ENCODE peak calls at places on chromosomes 11 and 22, in six cellular contexts. K, L, Y, R, W and H are unnamed samples.

GRCh38 chr11:80948781-80949180 is 1508.0 kb upstream of the TENM4 start:
- DNase-seq in K (no peak), L (no peak), Y (no peak), R (no peak), W (no peak), H (no peak)

GRCh38 chr11:63855975-63856374 is 17.1 kb downstream of the MARK2 start:
- DNase-seq in K (no peak), L (no peak), Y (no peak), R (no peak), W (no peak), H (no peak)

GRCh38 chr11:118634435-118635236 is 27.2 kb downstream of the PHLDB1 start:
- DNase-seq in K (peak), L (peak), Y (no peak), R (peak), W (peak), H (no peak)

GRCh38 chr11:111019931-111020381 is 225.6 kb upstream of the POU2AF2 start:
- DNase-seq in K (peak), L (no peak), Y (no peak), R (no peak), W (no peak), H (no peak)

GRCh38 chr11:18696638-18697225 is 1.8 kb upstream of the TMEM86A start:
- DNase-seq in K (no peak), L (no peak), Y (no peak), R (no peak), W (no peak), H (no peak)

GRCh38 chr11:116033931-116034553 is 529.8 kb upstream of the CADM1 start:
- DNase-seq in K (no peak), L (no peak), Y (no peak), R (no peak), W (no peak), H (no peak)

GRCh38 chr11:3186166-3186953 is 21.2 kb upstream of the OSBPL5 start:
- DNase-seq in K (no peak), L (no peak), Y (no peak), R (peak), W (no peak), H (no peak)

GRCh38 chr22:44907765-44908737 is 101.8 kb downstream of the PHF21B start:
- DNase-seq in K (no peak), L (no peak), Y (no peak), R (peak), W (no peak), H (no peak)

GRCh38 chr11:13327421-13327820 is 49.8 kb downstream of the BMAL1 start:
- DNase-seq in K (no peak), L (no peak), Y (no peak), R (no peak), W (no peak), H (no peak)

GRCh38 chr11:76823481-76824028 is 37.2 kb upstream of the ACER3 start:
- DNase-seq in K (peak), L (no peak), Y (no peak), R (peak), W (no peak), H (no peak)

GRCh38 chr22:22010358-22010757 is 27.8 kb upstream of the TOP3B start:
- DNase-seq in K (no peak), L (no peak), Y (no peak), R (no peak), W (no peak), H (no peak)

GRCh38 chr22:34462795-34463194 is 542.5 kb upstream of the LARGE1 start:
- DNase-seq in K (no peak), L (no peak), Y (no peak), R (no peak), W (no peak), H (no peak)

GRCh38 chr11:79461144-79461543 is 20.3 kb upstream of the TENM4 start:
- DNase-seq in K (peak), L (peak), Y (no peak), R (peak), W (no peak), H (no peak)

GRCh38 chr11:100878474-100878873 is 191.4 kb downstream of the ARHGAP42 start:
- DNase-seq in K (peak), L (no peak), Y (no peak), R (no peak), W (no peak), H (no peak)

GRCh38 chr11:86143429-86144030 is 74.6 kb upstream of the PICALM start:
- DNase-seq in K (no peak), L (no peak), Y (no peak), R (no peak), W (no peak), H (no peak)

GRCh38 chr22:33842421-33843094 is 77.7 kb downstream of the LARGE1 start:
- DNase-seq in K (no peak), L (no peak), Y (peak), R (no peak), W (no peak), H (no peak)

GRCh38 chr11:102603091-102603490 is 22.0 kb downstream of the MMP20 start:
- DNase-seq in K (peak), L (peak), Y (no peak), R (no peak), W (no peak), H (no peak)

GRCh38 chr22:43515902-43516301 is 104.1 kb downstream of the MPPED1 start:
- DNase-seq in K (no peak), L (no peak), Y (no peak), R (peak), W (no peak), H (no peak)

GRCh38 chr11:11789735-11790369 is 51.9 kb upstream of the USP47 start:
- DNase-seq in K (peak), L (peak), Y (peak), R (peak), W (no peak), H (no peak)

GRCh38 chr11:112620621-112621394 is 340.4 kb upstream of the NCAM1 start:
- DNase-seq in K (peak), L (no peak), Y (no peak), R (no peak), W (no peak), H (no peak)

GRCh38 chr11:123461164-123461563 is 31.1 kb downstream of the GRAMD1B start:
- DNase-seq in K (no peak), L (no peak), Y (no peak), R (no peak), W (no peak), H (no peak)

GRCh38 chr11:100964400-100964799 is 165.2 kb downstream of the PGR start:
- DNase-seq in K (peak), L (no peak), Y (no peak), R (no peak), W (no peak), H (no peak)

GRCh38 chr11:65045728-65046127 is 4.7 kb downstream of the SAC3D1 start:
- DNase-seq in K (no peak), L (no peak), Y (no peak), R (no peak), W (no peak), H (no peak)

GRCh38 chr22:27494821-27495220 is 306.7 kb downstream of the MN1 start:
- DNase-seq in K (no peak), L (peak), Y (no peak), R (peak), W (no peak), H (no peak)

GRCh38 chr22:19886605-19887250 is 32.1 kb upstream of the GNB1L start:
- DNase-seq in K (peak), L (no peak), Y (peak), R (peak), W (peak), H (no peak)

GRCh38 chr11:28463826-28464225 is 355.6 kb downstream of the METTL15 start:
- DNase-seq in K (no peak), L (no peak), Y (no peak), R (no peak), W (no peak), H (no peak)

GRCh38 chr11:11867720-11868119 is 25.9 kb downstream of the USP47 start:
- DNase-seq in K (no peak), L (no peak), Y (no peak), R (no peak), W (no peak), H (no peak)

DNA sequence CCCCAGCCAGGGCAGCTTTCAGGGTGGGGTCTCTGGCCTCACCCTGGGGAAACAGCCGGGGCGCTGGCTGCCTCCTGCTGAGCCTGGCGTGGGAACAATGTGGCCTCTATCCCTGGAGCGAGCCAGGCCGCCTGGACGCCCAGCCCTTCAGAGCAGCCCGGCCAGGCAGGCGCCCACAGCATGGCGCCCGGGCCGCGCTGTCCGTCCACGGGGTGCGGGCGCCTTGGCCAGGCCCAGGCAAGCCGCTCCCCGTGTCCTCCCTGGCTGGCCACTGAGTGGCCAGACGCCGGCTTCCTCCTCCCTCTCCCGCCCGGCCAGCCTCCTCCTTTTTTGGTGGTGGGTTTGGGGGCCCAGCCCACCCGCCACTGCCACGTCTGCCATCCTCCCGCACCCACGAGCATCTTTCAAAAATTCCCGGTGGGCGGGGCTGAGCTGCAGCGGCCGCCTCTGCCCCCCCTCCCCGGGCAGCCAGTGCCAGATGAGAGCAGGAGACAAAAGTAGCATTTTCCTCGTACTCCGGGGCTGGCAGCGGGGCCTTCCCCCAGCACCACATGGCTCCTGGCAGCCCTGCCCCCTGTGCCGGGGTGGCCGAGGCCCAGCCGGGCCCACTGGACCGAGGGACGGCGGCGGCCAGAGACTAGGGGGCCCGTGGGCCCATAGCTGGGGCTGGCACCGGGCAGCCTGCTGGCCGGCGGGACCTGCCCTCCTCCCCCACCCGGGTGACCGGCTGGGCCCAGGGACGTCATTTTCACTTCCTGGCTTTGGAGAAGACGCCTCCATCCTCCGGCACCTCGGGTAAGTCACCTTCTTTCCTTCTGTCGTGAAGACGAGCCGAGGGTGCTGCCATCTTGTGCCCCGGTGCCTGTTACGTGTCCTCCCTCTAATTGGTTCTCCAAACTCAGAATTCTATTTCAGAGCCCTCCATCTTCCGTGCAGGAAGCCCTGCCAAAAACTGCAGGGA is 70.2 kb upstream of the PPARA start:
- DNase-seq in K (no peak), L (no peak), Y (no peak), R (no peak), W (peak), H (peak)
- H3K27ac ChIP-seq in K (no peak), L (no peak), Y (no peak), R (no peak), W (peak), H (peak)

GRCh38 chr22:50675553-50676199 is 3.1 kb downstream of the SHANK3 start:
- DNase-seq in K (no peak), L (peak), Y (no peak), R (peak), W (no peak), H (no peak)
- H3K4me3 ChIP-seq in K (no peak), L (peak), Y (no peak), R (peak), W (no peak), H (peak)

GRCh38 chr11:128196235-128196634 is 391.1 kb downstream of the ETS1 start:
- DNase-seq in K (peak), L (no peak), Y (no peak), R (no peak), W (no peak), H (no peak)

GRCh38 chr11:128195057-128195751 is 392.2 kb downstream of the ETS1 start:
- DNase-seq in K (peak), L (no peak), Y (no peak), R (no peak), W (no peak), H (no peak)

GRCh38 chr11:128195756-128196155 is 391.6 kb downstream of the ETS1 start:
- DNase-seq in K (no peak), L (no peak), Y (no peak), R (no peak), W (no peak), H (no peak)

GRCh38 chr11:128193633-128194032 is 393.7 kb downstream of the ETS1 start:
- DNase-seq in K (no peak), L (no peak), Y (no peak), R (no peak), W (no peak), H (no peak)

DNA sequence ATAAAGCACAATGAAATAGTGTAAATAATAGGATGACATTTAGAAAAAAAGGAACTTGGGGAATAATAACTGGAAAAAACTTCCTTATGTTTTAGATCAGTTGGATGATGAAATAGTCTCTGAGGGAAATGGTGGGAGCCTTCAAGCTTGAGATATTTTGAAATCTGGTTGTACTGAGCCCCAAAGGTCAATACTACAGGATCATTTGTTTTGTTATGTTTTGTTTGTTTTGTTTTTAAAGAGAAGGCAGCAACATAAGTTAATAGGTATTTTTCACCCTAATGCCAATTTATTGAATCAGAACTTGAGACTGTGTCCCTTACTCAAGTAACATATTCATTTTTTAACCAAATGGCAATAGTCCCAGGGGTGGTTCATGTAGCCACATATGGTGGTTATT is 393.1 kb downstream of the ETS1 start:
- DNase-seq in K (peak), L (no peak), Y (no peak), R (no peak), W (no peak), H (no peak)
- H3K27ac ChIP-seq in K (no peak), L (no peak), Y (no peak), R (no peak), W (no peak), H (no peak)

DNA sequence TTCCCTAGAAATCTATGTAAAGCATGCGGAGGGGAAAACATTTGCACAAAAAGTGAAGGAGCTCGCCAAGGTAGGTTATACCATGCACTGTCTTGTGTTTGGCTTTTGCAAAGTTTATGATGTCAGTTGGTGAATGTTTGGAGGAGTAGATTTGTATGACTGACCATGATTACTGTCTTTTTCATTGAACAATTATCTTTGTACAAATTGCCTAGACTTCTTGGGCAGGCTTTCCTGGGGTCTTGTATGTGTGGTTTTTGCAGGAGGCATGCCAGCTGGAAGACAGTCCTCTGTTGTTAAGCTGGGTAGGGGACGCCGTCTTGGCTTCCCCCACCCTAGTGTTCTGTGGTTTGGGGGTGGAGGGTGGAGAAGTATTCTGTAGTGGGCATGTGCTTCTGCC is 123.6 kb upstream of the HSD17B12 start:
- DNase-seq in K (no peak), L (no peak), Y (no peak), R (no peak), W (no peak), H (no peak)
- H3K4me3 ChIP-seq in K (peak), L (peak), Y (no peak), R (peak), W (no peak), H (no peak)

GRCh38 chr11:33292306-33292705 is 35.1 kb downstream of the HIPK3 start:
- DNase-seq in K (no peak), L (no peak), Y (no peak), R (no peak), W (no peak), H (no peak)

GRCh38 chr11:33291004-33291777 is 34.0 kb downstream of the HIPK3 start:
- DNase-seq in K (peak), L (no peak), Y (no peak), R (no peak), W (no peak), H (no peak)

GRCh38 chr11:33294797-33295196 is 37.6 kb downstream of the HIPK3 start:
- DNase-seq in K (no peak), L (no peak), Y (no peak), R (no peak), W (no peak), H (no peak)

GRCh38 chr11:33294224-33294623 is 37.0 kb downstream of the HIPK3 start:
- DNase-seq in K (no peak), L (no peak), Y (no peak), R (no peak), W (no peak), H (no peak)

DNA sequence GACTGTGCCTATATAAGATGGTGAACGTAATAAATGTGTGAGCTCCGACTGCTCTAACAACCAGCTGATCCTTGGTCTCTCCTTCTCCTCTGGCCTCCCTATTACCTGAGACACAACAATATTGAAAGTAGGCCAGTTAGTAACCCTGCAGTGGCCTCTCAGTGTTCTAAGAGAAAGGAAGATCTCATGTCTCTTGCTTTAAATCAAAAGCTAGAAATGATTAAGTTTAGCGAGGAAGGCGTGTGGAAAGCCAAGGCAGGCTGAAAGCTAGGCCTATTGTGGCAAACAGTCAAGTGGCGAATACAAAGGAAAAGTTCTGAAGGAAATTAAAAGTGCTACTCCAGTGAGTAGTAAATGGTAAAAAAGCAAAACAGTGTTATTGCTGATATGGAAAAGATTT is 39.5 kb downstream of the HIPK3 start:
- DNase-seq in K (no peak), L (no peak), Y (no peak), R (no peak), W (no peak), H (no peak)
- H3K27ac ChIP-seq in K (peak), L (no peak), Y (no peak), R (no peak), W (no peak), H (no peak)

GRCh38 chr11:130439876-130440275 is 8.6 kb upstream of the ADAMTS15 start:
- DNase-seq in K (no peak), L (no peak), Y (no peak), R (no peak), W (no peak), H (no peak)
- H3K4me3 ChIP-seq in K (no peak), L (no peak), Y (no peak), R (no peak), W (no peak), H (no peak)

GRCh38 chr11:9214765-9215164 is 50.4 kb downstream of the DENND5A start:
- DNase-seq in K (peak), L (peak), Y (no peak), R (peak), W (no peak), H (no peak)
- H3K27ac ChIP-seq in K (peak), L (no peak), Y (peak), R (no peak), W (no peak), H (no peak)

GRCh38 chr22:29184886-29185575 is 20.7 kb upstream of the EMID1 start:
- DNase-seq in K (no peak), L (no peak), Y (no peak), R (no peak), W (no peak), H (peak)
- H3K4me3 ChIP-seq in K (no peak), L (no peak), Y (no peak), R (no peak), W (no peak), H (no peak)

GRCh38 chr11:114086394-114086793 is 26.9 kb downstream of the ZBTB16 start:
- DNase-seq in K (no peak), L (no peak), Y (no peak), R (no peak), W (no peak), H (no peak)
- H3K27ac ChIP-seq in K (no peak), L (no peak), Y (no peak), R (no peak), W (peak), H (peak)